ENCODE peak calls at places on chromosomes 11 and 22, in eight cellular contexts. G is CD8-positive, alpha-beta memory T cell; T is AG09319; L is GM19239; R is non-pigmented ciliary epithelial cell; B is stimulated activated CD4-positive, alpha-beta T cell treated with anti-CD3 and anti-CD28 coated beads, Interleukin-1b, Interleukin-23, amount 100 ng/mL, for 1 hour; N is activated T-helper 9 cell treated with anti-CD3 and anti-CD28 coated beads, Interleukin-2, amount 50 U/mL, for 16 hours; Z is cardiac muscle cell. K is an unnamed sample.

GRCh38 chr22:49372111-49372529 is 455.6 kb downstream of the BRD1 start:
- DNase-seq in G (no peak), T (no peak), L (no peak), R (no peak), B (no peak), N (no peak), Z (no peak), K (no peak)

GRCh38 chr11:123304828-123305530 is 109.9 kb upstream of the CLMP start:
- DNase-seq in G (no peak), T (no peak), L (no peak), R (no peak), B (no peak), N (no peak), Z (no peak), K (peak)

GRCh38 chr11:104198576-104198975 is 34.6 kb upstream of the PDGFD start:
- DNase-seq in G (no peak), T (no peak), L (no peak), R (no peak), B (no peak), N (no peak), Z (no peak), K (no peak)

GRCh38 chr11:70715636-70716035 is 317.3 kb downstream of the CTTN start:
- DNase-seq in G (no peak), T (no peak), L (no peak), R (no peak), B (no peak), N (no peak), Z (no peak), K (no peak)

GRCh38 chr22:24216541-24217209 is 28.2 kb downstream of the GGT5 start:
- DNase-seq in G (no peak), T (no peak), L (no peak), R (no peak), B (no peak), N (no peak), Z (no peak), K (no peak)

GRCh38 chr22:50169181-50169759 is 1.3 kb upstream of the PANX2 start:
- DNase-seq in G (no peak), T (no peak), L (no peak), R (no peak), B (no peak), N (no peak), Z (peak), K (no peak)

GRCh38 chr11:43788394-43788793 is 92.2 kb upstream of the ALKBH3 start:
- DNase-seq in G (no peak), T (no peak), L (no peak), R (no peak), B (no peak), N (no peak), Z (no peak), K (no peak)

GRCh38 chr22:19811811-19812771 is 42.6 kb downstream of the GNB1L start:
- DNase-seq in G (no peak), T (no peak), L (no peak), R (no peak), B (no peak), N (no peak), Z (no peak), K (no peak)

GRCh38 chr11:32421992-32422391 is 13.3 kb downstream of the WT1 start:
- DNase-seq in G (no peak), T (no peak), L (no peak), R (no peak), B (no peak), N (no peak), Z (no peak), K (no peak)

GRCh38 chr11:84261707-84262106 is 975.5 kb upstream of the CCDC90B start:
- DNase-seq in G (no peak), T (no peak), L (no peak), R (no peak), B (no peak), N (no peak), Z (peak), K (no peak)

GRCh38 chr11:64036081-64037026 is 623 bp downstream of the FLRT1 start:
- DNase-seq in G (no peak), T (no peak), L (no peak), R (no peak), B (no peak), N (no peak), Z (peak), K (peak)

GRCh38 chr22:50218996-50219727 is 18.4 kb downstream of the SELENOO start:
- DNase-seq in G (no peak), T (peak), L (no peak), R (no peak), B (no peak), N (no peak), Z (peak), K (peak)

GRCh38 chr22:46068908-46069481 is 81.3 kb upstream of the PPARA start:
- DNase-seq in G (no peak), T (no peak), L (no peak), R (no peak), B (no peak), N (no peak), Z (no peak), K (no peak)

GRCh38 chr11:126307706-126308105 is 3.8 kb downstream of the DCPS start:
- DNase-seq in G (no peak), T (no peak), L (no peak), R (no peak), B (no peak), N (no peak), Z (peak), K (no peak)

K was measured in thyroid gland.